ENCODE peak calls at places on chromosomes 13 and 19, in nine cellular contexts. Q is lower leg skin, I is GM12878, G is tibial nerve, R is ovary, Y is IMR-90, J is right lobe of liver, T is esophagus squamous epithelium, U is uterus. O is an unnamed sample.

GRCh38 chr13:36344173-36344572 is 2.0 kb downstream of the SPART start:
- DNase-seq in Q (no peak), I (no peak), G (no peak), R (no peak), Y (peak; percentile 70), J (no peak), T (no peak), U (no peak), O (no peak)

GRCh38 chr13:46386426-46386995 is 541 bp downstream of the RUBCNL start:
- DNase-seq in Q (no peak), I (no peak), G (no peak), R (no peak), Y (no peak), J (no peak), T (no peak), U (no peak), O (no peak)

GRCh38 chr19:56538761-56539263 is at the start of gene ZFP28:
- DNase-seq in Q (peak; percentile 58), I (no peak), G (peak; percentile 53), R (no peak), Y (no peak), J (peak; percentile 67), T (peak; percentile 47), U (peak; percentile 76), O (no peak)

GRCh38 chr13:102729560-102730275 is 34.9 kb upstream of the METTL21C start:
- DNase-seq in Q (no peak), I (no peak), G (no peak), R (no peak), Y (peak; percentile 78), J (no peak), T (no peak), U (no peak), O (no peak)

GRCh38 chr13:98961204-98962105 is 16.4 kb downstream of the DOCK9 start:
- DNase-seq in Q (no peak), I (no peak), G (no peak), R (no peak), Y (no peak), J (no peak), T (no peak), U (no peak), O (no peak)

GRCh38 chr13:111623170-111623569 is 302.7 kb downstream of the TEX29 start:
- DNase-seq in Q (no peak), I (no peak), G (no peak), R (no peak), Y (no peak), J (peak; percentile 35), T (no peak), U (no peak), O (no peak)

GRCh38 chr19:39275578-39275977 is 7.4 kb downstream of the IFNL2 start:
- DNase-seq in Q (no peak), I (no peak), G (no peak), R (no peak), Y (no peak), J (no peak), T (no peak), U (no peak), O (no peak)

GRCh38 chr13:52414963-52415362 is 9.0 kb upstream of the THSD1 start:
- DNase-seq in Q (no peak), I (no peak), G (no peak), R (no peak), Y (peak; percentile 69), J (no peak), T (no peak), U (no peak), O (no peak)

GRCh38 chr19:14580623-14581237 is 2.2 kb upstream of the CLEC17A start:
- DNase-seq in Q (no peak), I (peak; percentile 57), G (no peak), R (no peak), Y (no peak), J (no peak), T (no peak), U (no peak), O (no peak)

GRCh38 chr19:17855333-17856152 is 4.2 kb upstream of the RPL18A start:
- DNase-seq in Q (peak; percentile 77), I (peak; percentile 37), G (peak; percentile 77), R (peak; percentile 94), Y (peak; percentile 49), J (peak; percentile 86), T (no peak), U (peak; percentile 87), O (peak; percentile 80)

GRCh38 chr19:21482863-21483276 is 22.5 kb upstream of the ZNF429 start:
- DNase-seq in Q (no peak), I (no peak), G (no peak), R (peak; percentile 81), Y (no peak), J (peak; percentile 52), T (no peak), U (peak; percentile 62), O (peak; percentile 64)

GRCh38 chr13:32178763-32179162 is 136.4 kb downstream of the ZAR1L start:
- DNase-seq in Q (no peak), I (no peak), G (no peak), R (no peak), Y (no peak), J (no peak), T (no peak), U (no peak), O (no peak)

GRCh38 chr13:50129065-50129922 is 114.0 kb downstream of the KCNRG start:
- DNase-seq in Q (no peak), I (no peak), G (peak; percentile 54), R (no peak), Y (no peak), J (no peak), T (no peak), U (no peak), O (no peak)

GRCh38 chr13:30126903-30127428 is 180.4 kb downstream of the KATNAL1 start:
- DNase-seq in Q (no peak), I (no peak), G (no peak), R (no peak), Y (peak; percentile 61), J (no peak), T (no peak), U (no peak), O (no peak)

GRCh38 chr19:45640849-45641273 is 1.7 kb upstream of the EML2 start:
- DNase-seq in Q (peak; percentile 32), I (no peak), G (no peak), R (peak; percentile 55), Y (no peak), J (no peak), T (no peak), U (no peak), O (no peak)

GRCh38 chr19:45643927-45644771 is 5.0 kb upstream of the EML2 start:
- DNase-seq in Q (no peak), I (no peak), G (no peak), R (no peak), Y (no peak), J (no peak), T (no peak), U (no peak), O (no peak)

GRCh38 chr19:45645068-45645630 is 6.0 kb upstream of the EML2 start:
- DNase-seq in Q (no peak), I (no peak), G (no peak), R (no peak), Y (no peak), J (peak; percentile 54), T (no peak), U (no peak), O (no peak)

GRCh38 chr19:45641274-45642105 is 2.3 kb upstream of the EML2 start:
- DNase-seq in Q (peak; percentile 91), I (peak; percentile 95), G (peak; percentile 57), R (peak; percentile 79), Y (peak; percentile 41), J (peak; percentile 83), T (peak; percentile 27), U (peak; percentile 57), O (peak; percentile 95)

GRCh38 chr19:45643024-45643926 is 4.1 kb upstream of the EML2 start:
- DNase-seq in Q (peak; percentile 73), I (peak; percentile 84), G (peak; percentile 70), R (peak; percentile 89), Y (peak; percentile 61), J (peak; percentile 86), T (peak; percentile 29), U (peak; percentile 76), O (peak; percentile 83)
- H3K4me3 ChIP-seq in Q (no peak overlapping the region), I (peak overlapping the region; percentile 53), G (no peak overlapping the region), R (no peak overlapping the region), Y (no peak overlapping the region), J (no peak overlapping the region), T (no peak overlapping the region), U (no peak overlapping the region), O (peak overlapping the region; percentile 25)

DNA sequence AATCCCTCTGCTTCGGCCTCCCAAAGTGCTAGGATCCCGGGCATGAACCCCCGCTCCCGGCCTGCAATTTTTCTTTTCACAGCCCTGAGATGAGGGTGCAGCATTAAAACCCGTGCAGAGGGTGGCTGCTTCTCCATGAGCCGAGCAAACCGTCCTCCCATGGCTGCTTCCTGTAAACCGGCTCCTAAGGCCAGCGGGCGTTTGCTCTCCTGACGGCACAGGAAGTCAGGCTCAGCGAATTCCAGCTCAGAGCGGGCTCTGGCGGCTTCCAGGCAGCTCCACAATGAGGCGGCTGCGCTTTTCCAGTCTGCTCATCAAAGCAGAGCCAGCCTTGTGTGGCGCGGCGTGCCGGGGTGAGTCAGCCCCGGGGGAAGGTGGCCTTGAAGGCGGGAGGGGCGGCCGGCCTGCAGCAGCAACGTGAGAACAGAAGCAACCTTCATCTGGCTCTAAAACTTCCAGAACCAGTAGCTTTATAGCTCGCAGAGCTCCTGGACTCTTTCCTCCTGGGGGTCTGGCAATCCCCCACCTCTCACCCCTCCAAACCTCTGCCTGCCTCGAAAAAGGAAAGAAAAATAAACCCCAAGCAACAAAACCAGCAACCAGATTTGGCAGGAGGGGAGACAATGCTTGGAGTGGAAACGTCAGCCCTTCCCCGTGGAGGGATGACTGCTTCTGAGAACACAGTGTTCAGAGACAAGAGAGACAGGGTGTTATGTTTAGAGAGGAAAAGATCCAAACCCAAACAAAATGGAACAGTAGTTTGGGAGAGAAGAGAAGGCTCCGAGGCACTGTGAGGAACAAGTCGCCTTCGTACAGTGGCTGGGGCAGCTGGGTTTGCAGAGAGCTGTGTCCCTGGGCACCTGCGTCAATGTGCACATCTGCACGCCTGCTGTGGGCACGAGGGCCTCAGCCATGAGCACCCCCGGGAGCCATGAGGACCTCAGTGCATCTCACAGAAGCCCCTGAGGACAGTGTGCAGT is 67.8 kb downstream of the GADD45B start:
- DNase-seq in Q (peak; percentile 91), I (no peak), G (peak; percentile 91), R (peak; percentile 94), Y (peak; percentile 98), J (peak; percentile 85), T (peak; percentile 63), U (peak; percentile 91), O (peak; percentile 93)
- TF ChIP-seq POLR2A in Q (no peak), I (peak; percentile 41), G (no peak), R (peak; percentile 27), Y (no peak), J (peak; percentile 95), T (no peak), U (peak; percentile 54), O (no peak)

DNA sequence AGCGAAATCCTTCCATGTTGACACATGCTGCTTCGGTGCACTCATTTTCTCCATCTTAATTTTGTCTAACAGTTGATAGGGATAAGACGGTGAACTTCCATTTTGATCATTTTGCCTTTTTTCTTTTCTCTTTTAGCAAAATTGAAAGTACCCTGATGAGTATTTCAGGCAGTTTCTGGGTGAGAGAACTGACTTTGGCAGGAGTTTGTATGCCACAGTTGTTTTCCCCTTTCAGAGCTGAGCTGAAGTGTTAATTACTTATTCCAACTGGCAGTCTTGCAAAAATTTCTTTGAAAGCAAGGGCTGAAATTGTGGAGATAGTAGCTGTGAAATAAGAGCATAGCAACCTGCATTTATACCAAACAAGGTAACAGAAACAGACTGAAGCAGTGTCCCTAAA is 180.2 kb downstream of the SLITRK5 start:
- DNase-seq in Q (no peak), I (no peak), G (no peak), R (no peak), Y (no peak), J (no peak), T (no peak), U (no peak), O (no peak)
- H3K4me3 ChIP-seq in Q (no peak overlapping the region), I (no peak overlapping the region), G (no peak overlapping the region), R (no peak overlapping the region), Y (no peak overlapping the region), J (no peak overlapping the region), T (no peak overlapping the region), U (no peak overlapping the region), O (no peak overlapping the region)

GRCh38 chr13:37427843-37428494 is 170.6 kb downstream of the POSTN start:
- DNase-seq in Q (no peak), I (no peak), G (no peak), R (no peak), Y (no peak), J (no peak), T (no peak), U (no peak), O (no peak)
- TF ChIP-seq POLR2A in Q (no peak), I (no peak), G (no peak), R (no peak), Y (no peak), J (no peak), T (no peak), U (no peak), O (no peak)

O was measured in breast epithelium.